ENCODE peak calls at places on chromosomes 5 and 9, in four cellular contexts. One of them, this sample, is unnamed.
A peak's percentile ranks its signal among the peaks of the same experiment; 100 is the strongest.

GRCh38 chr9:78325343-78325742 is 28.4 kb downstream of the PSAT1 start:
- DNase-seq in fibroblast of lung: peak; percentile 42
- DNase-seq in mucosa of descending colon: peak; percentile 52
- DNase-seq in Peyer's patch: peak; percentile 66
- DNase-seq in this sample: peak; percentile 51

GRCh38 chr9:91711755-91712591 is 238.1 kb downstream of the ROR2 start:
- DNase-seq in fibroblast of lung: no peak
- DNase-seq in mucosa of descending colon: peak; percentile 51
- DNase-seq in Peyer's patch: no peak
- DNase-seq in this sample: no peak

GRCh38 chr5:56829137-56829536 is 13.8 kb downstream of the MAP3K1 start:
- DNase-seq in fibroblast of lung: no peak
- DNase-seq in mucosa of descending colon: no peak
- DNase-seq in Peyer's patch: no peak
- DNase-seq in this sample: no peak

GRCh38 chr9:121823451-121824169 is 172.2 kb downstream of the DAB2IP start:
- DNase-seq in fibroblast of lung: no peak
- DNase-seq in mucosa of descending colon: no peak
- DNase-seq in Peyer's patch: no peak
- DNase-seq in this sample: no peak

GRCh38 chr5:58407042-58407709 is 52.7 kb downstream of the PLK2 start:
- DNase-seq in fibroblast of lung: peak; percentile 53
- DNase-seq in mucosa of descending colon: no peak
- DNase-seq in Peyer's patch: no peak
- DNase-seq in this sample: no peak

GRCh38 chr9:116686693-116687073 is 422 bp upstream of the TRIM32 start:
- DNase-seq in fibroblast of lung: no peak
- DNase-seq in mucosa of descending colon: no peak
- DNase-seq in Peyer's patch: peak; percentile 44
- DNase-seq in this sample: peak; percentile 17

GRCh38 chr9:123684393-123685149 is 245.4 kb downstream of the DENND1A start:
- DNase-seq in fibroblast of lung: no peak
- DNase-seq in mucosa of descending colon: no peak
- DNase-seq in Peyer's patch: no peak
- DNase-seq in this sample: no peak

GRCh38 chr9:74496819-74497749 is at the start of gene RORB:
- DNase-seq in fibroblast of lung: peak; percentile 38
- DNase-seq in mucosa of descending colon: peak; percentile 21
- DNase-seq in Peyer's patch: peak; percentile 55
- DNase-seq in this sample: peak; percentile 68

GRCh38 chr9:86987900-86988299 is 40.6 kb upstream of the GAS1 start:
- DNase-seq in fibroblast of lung: no peak
- DNase-seq in mucosa of descending colon: no peak
- DNase-seq in Peyer's patch: no peak
- DNase-seq in this sample: no peak

DNA sequence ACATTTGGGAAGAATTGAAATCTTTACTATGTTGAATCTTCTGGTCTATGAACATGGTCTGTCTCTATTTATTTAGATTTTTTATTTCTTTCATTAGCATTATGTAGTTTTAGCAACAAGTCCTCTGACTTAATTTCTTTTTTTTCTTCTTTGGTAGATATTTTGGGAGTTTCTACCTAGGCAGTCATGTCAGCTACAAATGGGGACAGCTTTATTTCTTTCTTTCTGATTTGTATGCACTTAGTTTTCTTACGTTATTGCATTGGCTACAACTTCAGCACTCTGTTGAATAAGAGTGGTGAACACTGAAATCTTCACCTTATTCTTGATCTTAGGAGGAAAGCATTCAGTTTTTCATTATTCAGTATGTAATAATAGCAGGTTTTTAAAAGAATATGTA is 33.5 kb downstream of the SMC5 start:
- DNase-seq in fibroblast of lung: no peak
- DNase-seq in mucosa of descending colon: no peak
- DNase-seq in Peyer's patch: no peak
- DNase-seq in this sample: no peak
- H3K36me3 ChIP-seq in fibroblast of lung: no peaks in the 10 kb centered on the region
- H3K36me3 ChIP-seq in mucosa of descending colon: no peaks in the 10 kb centered on the region
- H3K36me3 ChIP-seq in Peyer's patch: no peaks in the 10 kb centered on the region
- H3K36me3 ChIP-seq in this sample: no peaks in the 10 kb centered on the region

DNA sequence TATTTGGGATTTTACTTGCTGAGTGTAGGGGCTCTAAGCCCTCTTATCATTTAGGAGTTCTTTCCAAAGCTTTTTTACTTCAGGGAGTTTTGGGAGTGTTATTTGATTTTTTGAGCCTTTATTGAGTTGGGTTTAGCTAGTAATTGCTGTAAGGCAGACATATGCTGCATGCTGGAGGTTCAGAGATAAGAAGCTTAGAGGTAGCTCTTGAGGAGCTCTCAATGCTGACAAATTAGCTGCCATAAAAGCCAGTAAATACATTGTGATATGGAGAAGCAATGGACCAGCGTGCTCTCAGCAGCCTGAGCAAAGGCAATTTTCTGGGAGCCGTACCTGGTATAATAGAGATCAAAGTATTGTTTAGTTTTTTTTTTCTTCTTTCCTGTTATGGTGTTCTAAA is 11.6 kb downstream of the ARHGEF28 start:
- DNase-seq in fibroblast of lung: no peak
- DNase-seq in mucosa of descending colon: no peak
- DNase-seq in Peyer's patch: no peak
- DNase-seq in this sample: peak; percentile 26
- H3K4me1 ChIP-seq in fibroblast of lung: peaks cover 4% of the 10 kb centered on the region
- H3K4me1 ChIP-seq in mucosa of descending colon: no peaks in the 10 kb centered on the region
- H3K4me1 ChIP-seq in Peyer's patch: no peaks in the 10 kb centered on the region
- H3K4me1 ChIP-seq in this sample: no peaks in the 10 kb centered on the region

GRCh38 chr9:27520986-27521385 is 3.1 kb upstream of the IFNK start:
- DNase-seq in fibroblast of lung: no peak
- DNase-seq in mucosa of descending colon: no peak
- DNase-seq in Peyer's patch: no peak
- DNase-seq in this sample: no peak

GRCh38 chr9:27518809-27519208 is 5.3 kb upstream of the IFNK start:
- DNase-seq in fibroblast of lung: no peak
- DNase-seq in mucosa of descending colon: no peak
- DNase-seq in Peyer's patch: no peak
- DNase-seq in this sample: no peak

GRCh38 chr9:27514551-27514950 is 9.5 kb upstream of the IFNK start:
- DNase-seq in fibroblast of lung: no peak
- DNase-seq in mucosa of descending colon: no peak
- DNase-seq in Peyer's patch: no peak
- DNase-seq in this sample: no peak

GRCh38 chr9:27519466-27520465 is 4.3 kb upstream of the IFNK start:
- DNase-seq in fibroblast of lung: no peak
- DNase-seq in mucosa of descending colon: no peak
- DNase-seq in Peyer's patch: no peak
- DNase-seq in this sample: no peak

GRCh38 chr9:27518006-27518405 is 6.1 kb upstream of the IFNK start:
- DNase-seq in fibroblast of lung: no peak
- DNase-seq in mucosa of descending colon: no peak
- DNase-seq in Peyer's patch: no peak
- DNase-seq in this sample: no peak
- H3K36me3 ChIP-seq in fibroblast of lung: no peaks in the 10 kb centered on the region
- H3K36me3 ChIP-seq in mucosa of descending colon: no peaks in the 10 kb centered on the region
- H3K36me3 ChIP-seq in Peyer's patch: no peaks in the 10 kb centered on the region
- H3K36me3 ChIP-seq in this sample: no peaks in the 10 kb centered on the region

DNA sequence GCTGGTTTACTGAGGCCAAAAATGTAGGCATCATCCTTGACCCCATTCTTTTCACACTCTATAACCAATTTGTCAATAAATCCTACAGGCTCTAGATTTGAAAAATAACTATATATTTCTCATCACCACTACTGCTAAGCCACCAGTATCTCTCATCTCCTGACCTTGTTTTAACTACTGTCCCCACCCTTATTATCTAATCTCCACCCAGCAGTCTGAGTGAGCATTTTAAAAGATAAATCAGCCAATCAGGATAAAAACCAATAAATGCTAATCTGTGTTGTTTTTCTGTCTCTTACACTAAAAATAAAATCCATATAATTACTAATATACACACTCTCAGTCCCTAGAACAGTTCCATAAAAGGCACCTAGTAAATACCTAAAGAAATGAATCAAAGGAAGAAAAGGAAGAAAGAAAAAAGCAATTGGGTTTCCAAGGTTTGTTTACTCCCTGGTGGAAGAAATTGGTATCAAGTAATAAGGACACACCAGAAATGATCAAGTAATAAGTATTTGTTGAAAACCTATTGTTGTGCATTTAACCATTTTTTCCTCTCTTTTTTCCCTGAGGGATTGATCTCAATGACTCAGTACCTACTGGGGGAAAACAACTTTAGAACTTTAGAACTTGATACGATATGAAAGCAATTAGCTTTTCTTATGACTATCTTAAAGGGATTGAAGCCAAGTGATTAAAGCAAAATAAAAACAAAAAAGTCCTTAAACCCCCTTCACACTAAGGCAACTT is 19.3 kb downstream of the MRPS27 start:
- DNase-seq in fibroblast of lung: no peak
- DNase-seq in mucosa of descending colon: no peak
- DNase-seq in Peyer's patch: no peak
- DNase-seq in this sample: no peak
- H3K4me1 ChIP-seq in fibroblast of lung: no peaks in the 10 kb centered on the region
- H3K4me1 ChIP-seq in mucosa of descending colon: no peaks in the 10 kb centered on the region
- H3K4me1 ChIP-seq in Peyer's patch: no peaks in the 10 kb centered on the region
- H3K4me1 ChIP-seq in this sample: peaks cover 7% of the 10 kb centered on the region

This sample was measured in hepatocyte.